ENCODE peak calls at places on chromosomes 6 and 20, in eight cellular contexts. Z is esophagus muscularis mucosa, O is left ventricle myocardium inferior, P is brain microvascular endothelial cell, D is lower leg skin, W is astrocyte, K is fibroblast of villous mesenchyme, B is GM12865. V is an unnamed sample.

GRCh38 chr6:125444234-125444949 is 142.6 kb upstream of the HDDC2 start:
- DNase-seq in K (peak; percentile 32), Z (no peak), B (no peak), O (peak; percentile 70), P (peak; percentile 43), W (no peak), D (no peak), V (no peak)

GRCh38 chr6:134145786-134146185 is 93.4 kb upstream of the SLC2A12 start:
- DNase-seq in P (peak; percentile 58), O (no peak), D (no peak), W (peak; percentile 48), B (peak; percentile 17), Z (no peak), K (peak; percentile 93), V (no peak)

GRCh38 chr20:60037120-60037499 is 78.9 kb downstream of the CDH26 start:
- DNase-seq in O (no peak), W (peak; percentile 29), P (peak; percentile 72), B (no peak), Z (peak; percentile 47), K (no peak), D (no peak), V (no peak)

GRCh38 chr20:39631557-39631956 is 669.4 kb downstream of the DHX35 start:
- DNase-seq in K (peak; percentile 7), P (peak; percentile 12), B (no peak), O (no peak), W (peak; percentile 55), D (no peak), Z (peak; percentile 34), V (no peak)

GRCh38 chr20:33463332-33464101 is 20.0 kb upstream of the SNTA1 start:
- DNase-seq in B (no peak), W (no peak), Z (no peak), D (no peak), K (no peak), O (peak; percentile 49), P (no peak), V (no peak)

GRCh38 chr6:75292522-75292921 is 7.9 kb upstream of the TMEM30A start:
- DNase-seq in D (no peak), O (no peak), K (no peak), B (no peak), W (no peak), P (no peak), Z (no peak), V (no peak)

GRCh38 chr6:167685654-167686053 is 141.1 kb upstream of the AFDN start:
- DNase-seq in K (no peak), D (no peak), P (no peak), W (no peak), B (no peak), O (no peak), Z (no peak), V (no peak)

GRCh38 chr6:143401060-143401426 is 49.5 kb downstream of the ADAT2 start:
- DNase-seq in K (no peak), W (peak; percentile 41), D (no peak), O (no peak), P (no peak), Z (no peak), B (no peak), V (no peak)

GRCh38 chr20:7346026-7346425 is 578.5 kb downstream of the BMP2 start:
- DNase-seq in Z (no peak), B (no peak), P (no peak), W (no peak), K (no peak), D (no peak), O (no peak), V (no peak)

GRCh38 chr20:37741560-37741959 is 47.7 kb downstream of the CTNNBL1 start:
- DNase-seq in O (no peak), W (no peak), Z (no peak), D (no peak), B (no peak), K (no peak), P (no peak), V (no peak)

GRCh38 chr6:166473886-166474596 is 91.3 kb upstream of the MPC1 start:
- DNase-seq in K (no peak), O (no peak), W (no peak), D (no peak), Z (no peak), P (no peak), B (no peak), V (no peak)

GRCh38 chr20:21179796-21180195 is 53.9 kb downstream of the KIZ start:
- DNase-seq in W (no peak), D (no peak), P (no peak), B (no peak), K (peak; percentile 77), Z (no peak), O (no peak), V (no peak)

GRCh38 chr6:114084327-114084890 is 113.5 kb upstream of the HDAC2 start:
- DNase-seq in P (no peak), K (no peak), D (no peak), W (peak; percentile 72), O (no peak), B (no peak), Z (no peak), V (no peak)

GRCh38 chr6:142932788-142933362 is 12.1 kb downstream of the HIVEP2 start:
- DNase-seq in O (no peak), Z (no peak), P (no peak), B (peak; percentile 51), D (no peak), K (no peak), W (no peak), V (peak; percentile 9)

GRCh38 chr20:47688385-47689381 is 96.6 kb downstream of the SULF2 start:
- DNase-seq in O (no peak), P (peak; percentile 55), Z (no peak), K (no peak), B (no peak), D (no peak), W (peak; percentile 58), V (no peak)

GRCh38 chr6:23003671-23004598 is 434.6 kb downstream of the HDGFL1 start:
- DNase-seq in D (peak; percentile 69), K (peak; percentile 99), B (no peak), P (peak; percentile 60), O (no peak), W (no peak), Z (no peak), V (no peak)

GRCh38 chr6:136823128-136823660 is 802 bp downstream of the PEX7 start:
- DNase-seq in W (peak; percentile 7), P (no peak), O (no peak), K (no peak), B (no peak), Z (no peak), D (no peak), V (no peak)

GRCh38 chr20:35285806-35286076 is 1.2 kb upstream of the EIF6 start:
- DNase-seq in D (no peak), W (no peak), Z (no peak), P (no peak), B (no peak), K (no peak), O (no peak), V (no peak)

GRCh38 chr20:62550087-62550565 is 74.3 kb upstream of the GATA5 start:
- DNase-seq in Z (no peak), P (no peak), D (no peak), O (peak; percentile 87), W (no peak), B (no peak), K (no peak), V (no peak)
- H3K4me3 ChIP-seq in Z (peak overlapping the region; percentile 82), P (no peak overlapping the region), D (no peak overlapping the region), O (peak overlapping the region; percentile 78), W (no peak overlapping the region), B (no peak overlapping the region), K (no peak overlapping the region), V (no peak overlapping the region)

DNA sequence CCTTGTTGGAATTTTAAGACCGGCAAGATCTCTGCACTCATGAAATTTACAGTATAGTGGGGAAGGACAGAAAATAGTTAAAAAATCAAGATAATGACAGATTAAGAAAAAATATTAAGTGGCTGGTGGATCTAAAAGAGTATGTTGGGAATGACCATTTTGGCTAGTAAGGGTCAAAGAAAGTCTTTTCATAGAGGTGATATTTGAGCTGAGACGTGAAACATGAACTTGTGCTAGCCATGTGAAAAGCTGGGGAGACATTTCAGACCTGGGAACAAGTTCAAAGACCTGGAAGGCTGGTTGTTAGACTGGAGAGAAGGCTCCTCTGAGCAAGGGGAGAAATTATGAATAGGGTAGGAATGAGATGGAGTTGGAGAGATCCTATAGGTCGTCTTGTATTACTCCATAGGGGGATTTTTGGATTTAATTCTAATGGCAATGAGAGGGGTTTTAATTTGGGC is 4.7 kb downstream of the BICRAL start:
- DNase-seq in O (no peak), Z (no peak), K (no peak), W (no peak), D (no peak), P (no peak), B (no peak), V (no peak)
- H3K4me3 ChIP-seq in O (peak overlapping the region; percentile 96), Z (peak overlapping the region; percentile 11), K (no peak overlapping the region), W (no peak overlapping the region), D (no peak overlapping the region), P (no peak overlapping the region), B (no peak overlapping the region), V (no peak overlapping the region)

GRCh38 chr20:63471002-63471718 is 1.3 kb downstream of the KCNQ2 start:
- DNase-seq in K (no peak), Z (no peak), P (no peak), W (no peak), D (no peak), O (no peak), B (no peak), V (no peak)

GRCh38 chr20:63471719-63472158 is 716 bp downstream of the KCNQ2 start:
- DNase-seq in P (no peak), Z (no peak), O (no peak), D (no peak), W (no peak), K (no peak), B (no peak), V (no peak)

GRCh38 chr20:63473555-63474449 is 1.3 kb upstream of the KCNQ2 start:
- DNase-seq in P (no peak), Z (no peak), O (no peak), K (no peak), D (no peak), W (no peak), B (no peak), V (no peak)

GRCh38 chr20:63472862-63473390 is 471 bp upstream of the KCNQ2 start:
- DNase-seq in Z (no peak), B (no peak), O (no peak), W (no peak), D (no peak), K (no peak), P (no peak), V (no peak)

DNA sequence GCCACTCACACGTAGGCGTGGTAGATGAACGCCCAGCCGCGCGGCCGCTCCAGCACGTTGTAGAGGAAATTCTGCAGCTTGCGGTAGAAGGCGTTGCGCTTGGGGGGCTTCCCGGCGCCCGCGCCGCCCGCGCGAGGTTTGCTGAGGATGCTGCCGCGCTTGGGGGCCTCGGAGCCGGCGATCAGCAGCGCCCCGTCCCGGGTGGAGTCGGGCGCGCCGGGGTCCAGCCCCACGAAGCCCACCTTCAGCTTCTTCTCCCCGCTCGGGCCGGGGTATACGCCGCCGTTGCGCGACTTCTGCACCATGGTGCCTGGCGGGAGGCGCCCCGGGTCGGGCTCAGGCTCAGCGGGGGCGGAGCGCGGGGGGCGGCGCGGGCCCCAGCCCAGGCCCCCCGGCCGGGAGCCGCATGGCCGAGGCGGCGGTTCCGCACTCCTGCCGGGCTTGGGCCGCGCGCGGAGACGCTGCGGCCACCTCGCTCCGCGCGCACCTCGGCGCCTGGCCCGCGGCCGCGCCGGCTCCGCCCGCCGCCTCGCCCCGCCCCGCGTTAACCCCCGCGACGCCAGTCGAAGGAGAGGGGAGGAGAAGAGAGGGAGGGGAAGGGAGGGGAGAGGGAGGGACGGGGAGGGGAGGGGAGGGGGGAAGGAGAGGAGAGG is at the start of gene KCNQ2:
- DNase-seq in D (no peak), O (no peak), Z (no peak), W (no peak), K (no peak), B (no peak), P (no peak), V (no peak)
- H3K4me3 ChIP-seq in D (no peak within 1 kb of the TSS), O (peak within 1 kb of the TSS; percentile 35), Z (peak within 1 kb of the TSS; percentile 43), W (no peak within 1 kb of the TSS), K (no peak within 1 kb of the TSS), B (no peak within 1 kb of the TSS), P (no peak within 1 kb of the TSS), V (no peak within 1 kb of the TSS)

GRCh38 chr20:44888226-44889103 is 3.0 kb downstream of the YWHAB start:
- DNase-seq in O (no peak), K (no peak), B (peak; percentile 13), Z (no peak), W (no peak), P (no peak), D (no peak), V (no peak)
- H3K4me3 ChIP-seq in O (peak overlapping the region; percentile 93), K (no peak overlapping the region), B (peak overlapping the region; percentile 96), Z (no peak overlapping the region), W (no peak overlapping the region), P (no peak overlapping the region), D (no peak overlapping the region), V (no peak overlapping the region)